ENCODE peak calls at places on chromosomes 13 and 19, in five cellular contexts. Z, S, F, M and W are unnamed samples.

GRCh38 chr19:10998045-10998533 is 37.3 kb downstream of the SMARCA4 start:
- DNase-seq in Z (no peak), S (no peak), F (peak; percentile 80), M (peak; percentile 34), W (no peak)

GRCh38 chr13:46535822-46536221 is 17.1 kb upstream of the LRCH1 start:
- DNase-seq in Z (no peak), S (no peak), F (no peak), M (no peak), W (no peak)

GRCh38 chr13:57865600-57866294 is 234.2 kb downstream of the PCDH17 start:
- DNase-seq in Z (no peak), S (no peak), F (no peak), M (no peak), W (no peak)

GRCh38 chr13:95571941-95572340 is 19.4 kb downstream of the CLDN10 start:
- DNase-seq in Z (no peak), S (no peak), F (no peak), M (no peak), W (no peak)

GRCh38 chr19:3094638-3095374 is 644 bp downstream of the GNA11 start:
- DNase-seq in Z (no peak), S (no peak), F (no peak), M (peak; percentile 27), W (no peak)

GRCh38 chr13:110266983-110267382 is 40.0 kb downstream of the COL4A1 start:
- DNase-seq in Z (no peak), S (no peak), F (peak; percentile 41), M (no peak), W (no peak)

GRCh38 chr13:24540236-24541126 is 27.9 kb upstream of the PARP4 start:
- DNase-seq in Z (no peak), S (no peak), F (no peak), M (no peak), W (peak; percentile 70)

GRCh38 chr13:32038353-32038752 is 6.8 kb downstream of the FRY start:
- DNase-seq in Z (no peak), S (no peak), F (no peak), M (no peak), W (no peak)

GRCh38 chr19:17294051-17294891 is 9.0 kb downstream of the ABHD8 start:
- DNase-seq in Z (no peak), S (no peak), F (peak; percentile 65), M (no peak), W (peak; percentile 67)
- TF ChIP-seq CTCF in Z (no peak), S (no peak), F (no peak), M (no peak), W (no peak)

GRCh38 chr13:27619711-27620376 is 485 bp downstream of the LNX2 start:
- DNase-seq in Z (no peak), S (no peak), F (peak; percentile 69), M (peak; percentile 27), W (peak; percentile 59)
- TF ChIP-seq CTCF in Z (peak; percentile 32), S (no peak), F (no peak), M (peak; percentile 30), W (no peak)

DNA sequence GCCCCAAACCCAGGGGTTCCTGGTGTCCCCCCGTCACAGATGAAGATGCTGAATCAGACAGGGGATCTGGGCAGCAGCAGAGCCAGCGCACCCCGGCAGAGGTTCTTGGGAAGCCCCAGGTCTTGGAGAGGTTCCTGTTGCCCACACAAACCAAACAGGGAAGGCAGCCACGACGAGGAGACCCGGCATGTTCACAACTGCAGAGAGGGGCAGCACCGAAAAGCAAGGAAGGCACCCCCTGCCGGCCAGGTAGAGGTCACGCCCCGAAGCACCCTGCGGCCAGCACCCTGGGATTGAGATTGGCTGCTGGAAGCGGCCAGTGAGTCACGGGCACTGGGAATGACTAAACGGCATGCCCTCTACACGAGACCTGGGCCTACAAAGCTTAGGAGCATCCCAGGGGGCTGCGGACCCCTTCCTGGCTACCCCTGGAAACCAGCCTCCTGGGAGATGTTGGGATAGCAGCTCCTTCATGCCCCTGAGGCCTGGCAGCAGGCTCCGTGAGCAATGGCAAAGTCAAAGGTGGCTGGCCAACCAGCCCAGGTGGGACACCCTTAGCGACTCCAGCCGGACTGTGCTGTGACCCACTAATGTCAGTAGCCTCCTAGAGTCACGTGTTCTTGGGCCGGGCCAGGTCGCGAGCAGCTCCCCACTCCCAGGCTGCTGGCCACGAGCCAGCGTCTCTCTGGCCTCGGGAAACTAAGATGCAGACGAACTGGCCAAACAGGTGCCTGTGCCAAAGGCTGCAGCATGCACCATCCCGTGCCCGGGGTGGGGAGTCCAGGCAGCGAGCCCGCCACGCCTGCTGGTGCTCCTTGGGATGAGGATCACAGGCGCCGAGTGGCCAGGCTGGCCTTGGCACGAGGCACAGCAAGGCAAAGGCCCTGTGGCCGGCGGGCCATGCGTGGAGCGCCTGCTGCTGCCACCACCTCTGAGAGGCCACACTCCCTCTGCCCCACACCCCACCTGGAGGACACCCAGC is 43.2 kb downstream of the MLLT1 start:
- DNase-seq in Z (no peak), S (peak; percentile 43), F (no peak), M (no peak), W (no peak)
- TF ChIP-seq CTCF in Z (no peak), S (no peak), F (no peak), M (no peak), W (no peak)

GRCh38 chr13:55437162-55437561 is 1703.6 kb upstream of the PRR20A start:
- DNase-seq in Z (no peak), S (no peak), F (no peak), M (no peak), W (no peak)
- TF ChIP-seq CTCF in Z (no peak), S (no peak), F (no peak), M (no peak), W (no peak)

GRCh38 chr19:35510626-35510964 is 2.9 kb downstream of the DMKN start:
- DNase-seq in Z (no peak), S (no peak), F (no peak), M (no peak), W (no peak)
- TF ChIP-seq CTCF in Z (no peak), S (no peak), F (no peak), M (no peak), W (peak; percentile 28)